ENCODE peak calls at places on chromosomes 13 and 19, in nine cellular contexts. M is thyroid gland, J is cardiac fibroblast, P is transverse colon, V is right atrium auricular region, Y is astrocyte of the cerebellum, T is cardiac muscle cell, W is astrocyte, D is endodermal cell. U is an unnamed sample.

GRCh38 chr13:47545206-47545605 is 455.9 kb downstream of the SUCLA2 start:
- DNase-seq in W (no peak), P (no peak), Y (no peak), V (no peak), T (no peak), M (no peak), J (peak), D (no peak), U (no peak)

GRCh38 chr13:94966380-94966779 is 254.0 kb upstream of the SOX21 start:
- DNase-seq in D (no peak), M (no peak), J (no peak), T (no peak), P (no peak), Y (no peak), V (no peak), W (no peak), U (no peak)

GRCh38 chr13:29436291-29436690 is 159.2 kb downstream of the SLC7A1 start:
- DNase-seq in J (peak), V (no peak), D (no peak), T (no peak), M (peak), P (no peak), Y (peak), W (peak), U (no peak)

GRCh38 chr13:32228330-32229041 is 86.7 kb downstream of the ZAR1L start:
- DNase-seq in V (no peak), Y (no peak), P (no peak), T (no peak), D (no peak), J (no peak), W (peak), M (no peak), U (no peak)

GRCh38 chr13:110812111-110812868 is 98.8 kb downstream of the ING1 start:
- DNase-seq in V (peak), P (no peak), M (no peak), D (peak), Y (no peak), T (no peak), J (peak), W (peak), U (peak)

GRCh38 chr13:110819203-110820014 is 95.5 kb downstream of the ANKRD10 start:
- DNase-seq in V (peak), D (peak), Y (peak), J (peak), T (peak), P (peak), W (peak), M (peak), U (peak)

GRCh38 chr13:99977334-99977911 is 4.2 kb upstream of the ZIC2 start:
- DNase-seq in J (no peak), T (no peak), Y (no peak), W (no peak), V (no peak), P (no peak), D (peak), M (no peak), U (no peak)

GRCh38 chr19:40596608-40597328 is 4.4 kb upstream of the LTBP4 start:
- DNase-seq in J (peak), M (peak), V (no peak), D (peak), W (no peak), Y (no peak), P (peak), T (peak), U (peak)

GRCh38 chr19:53947624-53948023 is 15.1 kb upstream of the CACNG8 start:
- DNase-seq in M (no peak), D (peak), T (no peak), W (no peak), Y (no peak), P (no peak), J (no peak), V (no peak), U (peak)

GRCh38 chr19:14375055-14375581 is 6.1 kb upstream of the ADGRE5 start:
- DNase-seq in Y (no peak), V (no peak), P (peak), T (no peak), D (no peak), M (no peak), J (no peak), W (no peak), U (no peak)

DNA sequence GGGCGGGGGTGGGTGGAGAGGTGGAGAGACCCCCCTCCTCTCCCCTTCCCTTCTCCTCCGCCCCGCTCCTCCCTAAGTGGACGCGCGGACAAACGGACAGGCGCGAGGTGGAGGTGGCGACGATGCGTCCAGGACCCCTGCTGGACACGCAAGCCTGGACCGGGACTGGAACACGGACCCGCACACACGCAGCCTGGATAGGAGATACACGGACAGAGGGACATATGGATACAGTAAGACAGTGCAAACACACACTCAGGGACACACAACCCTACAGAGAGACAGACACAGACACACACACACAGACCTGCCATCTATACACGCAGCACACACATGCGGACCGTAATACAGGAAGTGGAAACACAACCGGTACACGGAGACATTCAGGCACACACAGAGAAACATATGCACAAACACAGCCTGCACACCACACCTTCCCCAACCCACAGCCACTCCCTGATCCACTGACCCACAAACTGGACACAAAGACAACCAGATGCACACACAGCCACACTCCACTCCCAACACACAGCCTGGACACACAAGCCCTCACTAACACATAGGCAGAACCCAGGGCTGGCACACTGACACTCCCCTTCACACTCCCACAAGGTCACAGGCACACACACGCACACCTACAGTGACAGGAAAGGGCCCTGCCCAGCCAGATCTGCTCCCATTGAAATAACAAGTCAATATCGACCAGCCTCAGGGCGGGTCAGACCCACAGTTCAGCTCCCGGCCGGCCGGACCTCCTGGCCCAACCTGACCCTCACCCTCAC is 696 bp upstream of the ERFL start:
- DNase-seq in J (no peak), T (no peak), V (no peak), W (no peak), M (no peak), Y (no peak), D (peak), P (peak), U (peak)
- H3K4me3 ChIP-seq in J (peak), T (peak), V (peak), W (no peak), M (no peak), Y (peak), D (peak), P (peak), U (peak)

GRCh38 chr19:35123573-35123972 is 8.0 kb downstream of the FXYD3 start:
- DNase-seq in J (no peak), Y (no peak), D (no peak), V (no peak), M (no peak), T (no peak), W (no peak), P (peak), U (no peak)

GRCh38 chr19:35122687-35123551 is 7.3 kb downstream of the FXYD3 start:
- DNase-seq in D (peak), P (no peak), V (no peak), W (no peak), Y (no peak), T (no peak), M (no peak), J (no peak), U (peak)

GRCh38 chr19:35125746-35126623 is 8.9 kb downstream of the LGI4 start:
- DNase-seq in J (no peak), W (no peak), P (no peak), T (no peak), V (no peak), M (no peak), D (no peak), Y (no peak), U (no peak)

GRCh38 chr19:35125270-35125717 is 9.6 kb downstream of the LGI4 start:
- DNase-seq in P (no peak), T (no peak), D (no peak), Y (no peak), W (no peak), V (no peak), M (no peak), J (no peak), U (no peak)

DNA sequence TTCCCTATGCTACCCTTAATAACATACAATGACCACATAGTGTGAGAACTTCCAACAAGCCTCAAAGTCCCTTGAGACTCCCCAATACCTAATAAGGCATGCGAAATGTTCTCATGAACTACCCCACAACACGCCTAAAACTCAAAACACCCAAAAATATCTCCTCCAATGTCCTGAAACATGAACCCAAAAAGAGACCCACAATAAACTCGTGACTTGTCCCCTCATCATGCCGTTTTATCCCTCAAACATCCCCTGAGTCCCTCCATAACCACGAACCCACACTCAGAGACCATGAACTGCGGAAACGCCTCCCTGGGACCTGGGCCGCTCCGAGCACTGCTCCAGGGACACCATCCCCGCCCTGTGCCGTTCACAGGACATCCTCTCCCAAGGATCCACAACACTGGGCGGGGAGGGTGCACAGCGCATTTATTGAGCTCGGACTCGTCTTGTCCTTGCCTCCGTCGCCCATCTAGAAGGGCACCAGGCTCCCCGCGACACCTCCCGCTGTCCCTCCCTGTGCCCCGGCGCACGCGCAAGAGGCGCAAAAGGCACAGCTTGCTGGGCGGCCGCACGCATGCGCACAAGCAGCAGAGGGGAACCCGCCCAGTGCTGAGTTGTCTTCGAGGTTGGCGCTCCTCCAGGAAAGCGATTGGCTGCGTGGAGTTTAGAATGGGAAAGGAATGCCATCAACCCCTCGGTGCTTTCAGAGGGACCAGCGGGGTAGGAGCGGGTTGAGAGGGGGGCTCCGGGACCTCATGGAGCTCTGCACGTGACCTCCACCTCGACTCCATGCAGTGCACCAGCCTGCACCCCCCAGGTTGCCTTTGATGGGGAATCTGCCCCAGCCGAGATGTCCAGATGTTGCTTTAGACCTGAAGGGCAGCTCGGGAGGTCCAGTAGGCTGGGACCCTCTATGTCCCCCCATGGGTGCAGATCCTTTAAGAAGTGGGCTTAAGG is 8.8 kb downstream of the FXYD3 start:
- DNase-seq in D (peak), J (peak), T (no peak), Y (peak), P (peak), W (peak), V (peak), M (peak), U (no peak)
- H3K4me3 ChIP-seq in D (no peak), J (peak), T (no peak), Y (peak), P (peak), W (peak), V (peak), M (peak), U (peak)

GRCh38 chr19:55584871-55585270 is 4.2 kb upstream of the ZNF579 start:
- DNase-seq in M (no peak), J (no peak), T (no peak), Y (no peak), D (no peak), P (no peak), V (no peak), W (no peak), U (no peak)

GRCh38 chr19:55581828-55582223 is 1.2 kb upstream of the ZNF579 start:
- DNase-seq in T (no peak), D (no peak), V (no peak), M (peak), W (no peak), Y (no peak), P (no peak), J (no peak), U (no peak)

GRCh38 chr19:55586976-55587668 is 6.5 kb upstream of the ZNF579 start:
- DNase-seq in W (peak), V (peak), T (peak), D (peak), J (peak), Y (peak), M (peak), P (peak), U (peak)

GRCh38 chr19:55588738-55589137 is 8.1 kb upstream of the ZNF579 start:
- DNase-seq in D (no peak), W (no peak), J (no peak), T (no peak), M (no peak), P (no peak), Y (no peak), V (no peak), U (no peak)

DNA sequence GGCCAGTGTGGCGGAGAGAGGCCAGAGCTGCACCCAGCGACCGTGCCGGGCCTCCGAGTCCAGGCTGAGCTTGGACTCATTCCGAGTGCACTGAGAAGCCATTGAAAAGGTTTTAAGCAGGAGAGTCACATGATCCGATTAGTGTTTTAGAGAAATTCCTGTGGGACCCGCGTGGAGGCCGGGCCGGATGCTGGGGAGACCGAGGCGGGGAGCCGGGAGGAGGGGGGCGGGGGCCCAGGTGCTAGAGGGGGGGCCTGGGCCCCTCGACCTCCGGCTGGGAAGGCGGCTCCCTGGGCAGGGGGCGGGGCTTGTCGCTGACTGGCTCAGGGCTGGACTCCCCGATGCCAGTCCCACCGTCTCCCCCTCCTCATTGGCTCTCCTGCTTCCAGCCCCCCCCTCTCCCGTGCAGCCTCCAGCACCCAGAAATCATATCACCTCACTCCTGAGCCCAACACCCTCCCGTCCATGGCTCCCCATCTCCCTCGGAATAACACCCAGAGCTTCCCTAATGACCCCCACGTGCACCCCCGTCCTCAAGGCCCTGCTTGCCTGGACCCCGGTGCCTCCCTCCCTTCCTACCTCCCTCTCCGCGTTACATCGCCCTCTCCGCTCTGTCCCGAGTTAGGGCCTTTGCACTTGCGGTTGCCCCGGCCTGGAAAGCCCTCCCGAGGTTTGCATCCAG is 5.2 kb upstream of the ZNF579 start:
- DNase-seq in P (peak), Y (peak), D (peak), W (peak), V (peak), M (peak), J (peak), T (peak), U (peak)
- H3K4me3 ChIP-seq in P (peak), Y (peak), D (peak), W (peak), V (peak), M (no peak), J (peak), T (peak), U (peak)

DNA sequence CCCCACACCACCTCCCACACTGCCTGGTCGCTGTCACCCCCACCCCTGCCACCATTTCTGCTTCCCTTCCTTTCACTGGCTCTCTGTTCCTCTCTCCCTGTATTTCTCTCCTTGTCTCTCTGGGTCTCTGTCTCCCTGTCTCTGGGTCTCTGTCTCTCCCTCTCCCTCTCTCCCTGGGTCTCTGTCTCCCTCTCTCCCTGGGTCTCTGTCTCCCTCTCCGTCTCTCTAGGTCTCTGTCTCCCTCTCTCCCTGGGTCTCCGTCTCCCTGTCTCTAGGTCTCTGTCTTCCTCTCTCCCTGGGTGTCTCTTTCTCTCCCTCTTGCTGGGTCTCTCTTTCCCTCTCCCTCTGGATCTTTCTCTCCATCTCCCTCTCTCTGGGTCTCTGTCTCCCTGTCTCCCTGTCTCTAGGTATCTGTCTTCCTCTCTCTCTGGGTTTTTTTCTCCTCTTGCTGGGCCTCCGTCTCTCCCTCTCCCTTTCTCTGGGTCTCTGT is 21.6 kb downstream of the KLHL26 start:
- DNase-seq in D (peak), P (no peak), V (no peak), M (no peak), Y (no peak), W (no peak), T (no peak), J (no peak), U (no peak)
- H3K4me3 ChIP-seq in D (no peak), P (no peak), V (no peak), M (no peak), Y (no peak), W (no peak), T (no peak), J (no peak), U (no peak)

DNA sequence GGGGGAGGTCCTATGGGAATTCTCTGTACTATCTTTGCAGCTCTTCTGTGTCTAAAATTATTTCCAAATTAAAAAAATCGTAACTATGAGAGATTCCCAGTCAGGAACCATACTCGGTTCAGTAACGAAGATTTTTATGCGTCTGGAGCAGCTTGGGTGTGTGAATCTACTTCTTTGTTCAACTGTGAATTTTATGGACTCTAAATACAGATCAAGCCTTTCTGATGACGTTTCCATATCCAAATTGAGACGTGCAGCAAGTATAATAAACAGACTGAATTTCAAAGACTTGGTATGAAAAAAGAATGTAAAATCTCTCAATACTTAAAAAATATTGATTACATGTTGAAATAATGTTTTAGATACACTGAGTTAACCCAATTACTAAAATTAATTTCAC is 30.9 kb downstream of the MLLT1 start:
- DNase-seq in D (no peak), M (no peak), W (no peak), J (no peak), V (no peak), T (no peak), P (no peak), Y (no peak), U (no peak)
- H3K4me3 ChIP-seq in D (no peak), M (no peak), W (no peak), J (no peak), V (no peak), T (no peak), P (no peak), Y (no peak), U (no peak)

DNA sequence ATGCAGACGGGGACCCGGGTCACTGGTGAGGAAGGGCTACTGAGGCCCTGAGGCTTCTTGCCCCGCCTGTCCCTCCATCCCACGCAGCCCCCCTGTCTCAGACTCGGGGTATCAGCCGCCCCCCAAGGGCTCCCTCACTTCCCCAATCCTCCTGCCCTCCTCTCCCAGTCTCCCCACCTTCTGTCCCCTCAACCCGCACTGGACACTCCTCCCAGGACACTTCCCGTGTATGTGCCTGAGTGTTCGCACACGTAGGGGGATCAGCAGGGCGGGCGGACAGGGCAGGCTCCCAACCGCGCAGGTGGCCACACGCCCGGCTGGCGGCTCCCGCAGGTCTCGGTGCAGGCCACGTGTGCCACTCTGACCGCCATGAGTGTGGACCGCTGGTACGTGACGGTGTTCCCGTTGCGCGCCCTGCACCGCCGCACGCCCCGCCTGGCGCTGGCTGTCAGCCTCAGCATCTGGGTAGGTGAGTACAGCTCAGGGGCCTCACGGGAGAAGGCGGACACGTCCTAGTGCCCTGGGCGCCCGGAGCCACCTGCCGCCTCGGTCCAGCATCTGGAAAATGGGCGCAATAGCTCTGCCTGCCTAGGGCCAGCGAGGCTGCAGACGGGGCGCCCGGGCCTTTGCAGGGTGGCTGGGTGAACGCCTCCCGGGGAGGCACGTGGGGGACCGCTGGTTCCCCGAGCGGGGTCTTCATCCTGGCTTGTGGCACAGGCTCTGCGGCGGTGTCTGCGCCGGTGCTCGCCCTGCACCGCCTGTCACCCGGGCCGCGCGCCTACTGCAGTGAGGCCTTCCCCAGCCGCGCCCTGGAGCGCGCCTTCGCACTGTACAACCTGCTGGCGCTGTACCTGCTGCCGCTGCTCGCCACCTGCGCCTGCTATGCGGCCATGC is 2.3 kb downstream of the KISS1R start:
- DNase-seq in P (no peak), J (no peak), T (peak), D (peak), M (peak), V (no peak), Y (no peak), W (no peak), U (peak)
- H3K4me3 ChIP-seq in P (peak), J (no peak), T (peak), D (no peak), M (no peak), V (peak), Y (no peak), W (no peak), U (peak)

GRCh38 chr13:109272595-109273325 is 513.6 kb downstream of the IRS2 start:
- DNase-seq in Y (no peak), M (no peak), V (no peak), D (no peak), P (no peak), W (peak), J (no peak), T (no peak), U (no peak)
- H3K4me3 ChIP-seq in Y (peak), M (no peak), V (no peak), D (peak), P (no peak), W (peak), J (peak), T (no peak), U (no peak)

GRCh38 chr19:4977299-4978174 is 8.6 kb downstream of the KDM4B start:
- DNase-seq in J (peak), T (peak), D (no peak), W (peak), P (peak), Y (peak), M (peak), V (no peak), U (peak)
- H3K4me3 ChIP-seq in J (no peak), T (no peak), D (no peak), W (no peak), P (no peak), Y (no peak), M (no peak), V (peak), U (no peak)